ENCODE peak calls at places on chromosome 5, in nine cellular contexts. One of them, this sample, is unnamed.

GRCh38 chr5:156367602-156368001 is 40.6 kb downstream of the SGCD start:
- DNase-seq in GM23338: peak; percentile 17
- DNase-seq in GM23248: peak; percentile 99
- DNase-seq in suprapubic skin: no peak
- DNase-seq in IMR-90: peak; percentile 97
- DNase-seq in HCT116: no peak
- DNase-seq in CD8-positive, alpha-beta memory T cell: no peak
- DNase-seq in colonic mucosa: no peak
- DNase-seq in left ventricle myocardium inferior: no peak
- DNase-seq in this sample: no peak

GRCh38 chr5:12016149-12016740 is 112.0 kb upstream of the CTNND2 start:
- DNase-seq in GM23338: peak; percentile 27
- DNase-seq in GM23248: no peak
- DNase-seq in suprapubic skin: no peak
- DNase-seq in IMR-90: no peak
- DNase-seq in HCT116: no peak
- DNase-seq in CD8-positive, alpha-beta memory T cell: no peak
- DNase-seq in colonic mucosa: no peak
- DNase-seq in left ventricle myocardium inferior: no peak
- DNase-seq in this sample: no peak

GRCh38 chr5:133925866-133926488 is 42.4 kb downstream of the C5orf15 start:
- DNase-seq in GM23338: no peak
- DNase-seq in GM23248: no peak
- DNase-seq in suprapubic skin: no peak
- DNase-seq in IMR-90: peak; percentile 15
- DNase-seq in HCT116: no peak
- DNase-seq in CD8-positive, alpha-beta memory T cell: no peak
- DNase-seq in colonic mucosa: no peak
- DNase-seq in left ventricle myocardium inferior: no peak
- DNase-seq in this sample: no peak

GRCh38 chr5:135376961-135377621 is 21.9 kb downstream of the MACROH2A1 start:
- DNase-seq in GM23338: no peak
- DNase-seq in GM23248: no peak
- DNase-seq in suprapubic skin: no peak
- DNase-seq in IMR-90: no peak
- DNase-seq in HCT116: no peak
- DNase-seq in CD8-positive, alpha-beta memory T cell: no peak
- DNase-seq in colonic mucosa: no peak
- DNase-seq in left ventricle myocardium inferior: no peak
- DNase-seq in this sample: no peak

GRCh38 chr5:39020465-39020864 is 53.7 kb downstream of the RICTOR start:
- DNase-seq in GM23338: no peak
- DNase-seq in GM23248: no peak
- DNase-seq in suprapubic skin: no peak
- DNase-seq in IMR-90: no peak
- DNase-seq in HCT116: no peak
- DNase-seq in CD8-positive, alpha-beta memory T cell: no peak
- DNase-seq in colonic mucosa: no peak
- DNase-seq in left ventricle myocardium inferior: no peak
- DNase-seq in this sample: no peak

GRCh38 chr5:135034186-135034962 is at the start of gene PITX1:
- DNase-seq in GM23338: peak; percentile 71
- DNase-seq in GM23248: peak; percentile 44
- DNase-seq in suprapubic skin: no peak
- DNase-seq in IMR-90: peak; percentile 69
- DNase-seq in HCT116: peak; percentile 33
- DNase-seq in CD8-positive, alpha-beta memory T cell: no peak
- DNase-seq in colonic mucosa: peak; percentile 72
- DNase-seq in left ventricle myocardium inferior: no peak
- DNase-seq in this sample: peak; percentile 77

GRCh38 chr5:485943-486491 is 38.2 kb downstream of the SLC9A3 start:
- DNase-seq in GM23338: no peak
- DNase-seq in GM23248: peak; percentile 28
- DNase-seq in suprapubic skin: no peak
- DNase-seq in IMR-90: no peak
- DNase-seq in HCT116: no peak
- DNase-seq in CD8-positive, alpha-beta memory T cell: no peak
- DNase-seq in colonic mucosa: no peak
- DNase-seq in left ventricle myocardium inferior: no peak
- DNase-seq in this sample: no peak

GRCh38 chr5:179788193-179788854 is 5.5 kb upstream of the LTC4S start:
- DNase-seq in GM23338: no peak
- DNase-seq in GM23248: no peak
- DNase-seq in suprapubic skin: no peak
- DNase-seq in IMR-90: no peak
- DNase-seq in HCT116: no peak
- DNase-seq in CD8-positive, alpha-beta memory T cell: no peak
- DNase-seq in colonic mucosa: no peak
- DNase-seq in left ventricle myocardium inferior: no peak
- DNase-seq in this sample: no peak

GRCh38 chr5:75510836-75511434 is 494 bp downstream of the CERT1 start:
- DNase-seq in GM23338: peak; percentile 75
- DNase-seq in GM23248: peak; percentile 66
- DNase-seq in suprapubic skin: peak; percentile 84
- DNase-seq in IMR-90: peak; percentile 15
- DNase-seq in HCT116: no peak
- DNase-seq in CD8-positive, alpha-beta memory T cell: peak; percentile 70
- DNase-seq in colonic mucosa: peak; percentile 63
- DNase-seq in left ventricle myocardium inferior: peak; percentile 50
- DNase-seq in this sample: peak; percentile 69

GRCh38 chr5:136031713-136032112 is 2.9 kb downstream of the TGFBI start:
- DNase-seq in GM23338: no peak
- DNase-seq in GM23248: peak; percentile 77
- DNase-seq in suprapubic skin: no peak
- DNase-seq in IMR-90: no peak
- DNase-seq in HCT116: no peak
- DNase-seq in CD8-positive, alpha-beta memory T cell: no peak
- DNase-seq in colonic mucosa: no peak
- DNase-seq in left ventricle myocardium inferior: no peak
- DNase-seq in this sample: no peak

GRCh38 chr5:167894631-167895472 is 396.6 kb upstream of the WWC1 start:
- DNase-seq in GM23338: no peak
- DNase-seq in GM23248: no peak
- DNase-seq in suprapubic skin: no peak
- DNase-seq in IMR-90: no peak
- DNase-seq in HCT116: no peak
- DNase-seq in CD8-positive, alpha-beta memory T cell: no peak
- DNase-seq in colonic mucosa: no peak
- DNase-seq in left ventricle myocardium inferior: no peak
- DNase-seq in this sample: no peak

GRCh38 chr5:145637396-145637795 is 197.7 kb downstream of the PRELID2 start:
- DNase-seq in GM23338: no peak
- DNase-seq in GM23248: peak; percentile 19
- DNase-seq in suprapubic skin: no peak
- DNase-seq in IMR-90: peak; percentile 45
- DNase-seq in HCT116: no peak
- DNase-seq in CD8-positive, alpha-beta memory T cell: no peak
- DNase-seq in colonic mucosa: no peak
- DNase-seq in left ventricle myocardium inferior: no peak
- DNase-seq in this sample: no peak

GRCh38 chr5:143349127-143349526 is 54.4 kb downstream of the NR3C1 start:
- DNase-seq in GM23338: no peak
- DNase-seq in GM23248: peak; percentile 33
- DNase-seq in suprapubic skin: no peak
- DNase-seq in IMR-90: peak; percentile 37
- DNase-seq in HCT116: no peak
- DNase-seq in CD8-positive, alpha-beta memory T cell: no peak
- DNase-seq in colonic mucosa: no peak
- DNase-seq in left ventricle myocardium inferior: no peak
- DNase-seq in this sample: no peak
- H3K4me1 ChIP-seq in GM23338: no peaks in the 10 kb centered on the region
- H3K4me1 ChIP-seq in GM23248: peaks cover 88% of the 10 kb centered on the region
- H3K4me1 ChIP-seq in suprapubic skin: peaks cover 64% of the 10 kb centered on the region
- H3K4me1 ChIP-seq in IMR-90: peaks cover 18% of the 10 kb centered on the region
- H3K4me1 ChIP-seq in HCT116: peaks cover 31% of the 10 kb centered on the region
- H3K4me1 ChIP-seq in CD8-positive, alpha-beta memory T cell: peaks cover 60% of the 10 kb centered on the region
- H3K4me1 ChIP-seq in colonic mucosa: no peaks in the 10 kb centered on the region
- H3K4me1 ChIP-seq in left ventricle myocardium inferior: peaks cover 99% of the 10 kb centered on the region
- H3K4me1 ChIP-seq in this sample: peaks cover 19% of the 10 kb centered on the region

DNA sequence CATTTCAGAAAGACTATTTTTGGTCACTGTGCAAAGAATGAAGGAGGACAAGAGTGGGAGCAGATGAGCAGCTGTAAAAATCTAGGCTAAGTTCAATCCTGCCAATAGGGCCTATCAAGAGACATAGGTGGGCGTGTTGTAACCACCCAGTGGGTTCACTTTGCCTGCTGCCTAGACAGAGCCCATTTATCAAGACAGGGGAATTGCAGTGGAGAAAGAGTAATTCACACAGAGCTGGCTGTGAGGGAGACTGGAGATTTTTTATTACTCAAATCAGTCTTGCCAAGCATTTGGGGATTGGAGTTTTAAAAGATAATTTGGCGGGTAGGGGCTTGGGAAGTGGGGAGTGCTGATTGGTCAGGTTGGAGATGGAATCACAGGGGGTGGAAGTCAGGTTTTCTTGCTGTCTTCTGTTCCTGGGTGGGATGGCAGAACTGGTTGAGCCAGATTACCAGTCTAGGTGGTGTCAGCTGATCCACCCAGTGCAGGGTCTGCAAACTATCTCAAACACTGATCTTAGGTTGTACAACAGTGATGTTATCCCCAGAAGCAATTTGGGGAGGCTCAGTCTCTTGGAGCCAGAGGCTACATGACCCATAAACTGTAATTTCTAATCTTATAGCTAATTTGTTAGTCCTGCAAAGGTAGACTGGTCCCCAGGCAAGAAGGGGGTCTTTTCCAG is 5.1 kb upstream of the ZNF366 start:
- DNase-seq in GM23338: no peak
- DNase-seq in GM23248: no peak
- DNase-seq in suprapubic skin: no peak
- DNase-seq in IMR-90: no peak
- DNase-seq in HCT116: no peak
- DNase-seq in CD8-positive, alpha-beta memory T cell: no peak
- DNase-seq in colonic mucosa: no peak
- DNase-seq in left ventricle myocardium inferior: no peak
- DNase-seq in this sample: no peak
- H3K4me1 ChIP-seq in GM23338: peaks cover 18% of the 10 kb centered on the region
- H3K4me1 ChIP-seq in GM23248: peaks cover 34% of the 10 kb centered on the region
- H3K4me1 ChIP-seq in suprapubic skin: peaks cover 28% of the 10 kb centered on the region
- H3K4me1 ChIP-seq in IMR-90: peaks cover 12% of the 10 kb centered on the region
- H3K4me1 ChIP-seq in HCT116: no peaks in the 10 kb centered on the region
- H3K4me1 ChIP-seq in CD8-positive, alpha-beta memory T cell: no peaks in the 10 kb centered on the region
- H3K4me1 ChIP-seq in colonic mucosa: no peaks in the 10 kb centered on the region
- H3K4me1 ChIP-seq in left ventricle myocardium inferior: peaks cover 39% of the 10 kb centered on the region
- H3K4me1 ChIP-seq in this sample: no peaks in the 10 kb centered on the region

DNA sequence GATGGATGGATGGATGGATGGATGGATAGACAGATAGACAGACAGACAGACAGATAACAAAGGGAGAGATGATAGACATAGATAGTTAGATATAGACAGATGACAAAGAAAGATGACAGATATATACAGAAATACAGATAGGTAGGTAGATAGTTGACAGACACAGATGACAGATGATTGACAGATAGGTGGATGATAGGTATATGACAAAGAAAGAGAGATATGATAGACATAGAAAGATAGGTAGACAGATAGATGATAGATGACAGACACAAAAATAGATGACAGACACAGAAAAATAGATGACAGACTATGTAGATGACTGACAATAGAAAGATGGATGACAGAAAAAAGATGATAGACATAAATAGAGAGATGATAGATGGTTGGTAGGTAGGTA is 200.0 kb upstream of the TAS2R1 start:
- DNase-seq in GM23338: no peak
- DNase-seq in GM23248: no peak
- DNase-seq in suprapubic skin: no peak
- DNase-seq in IMR-90: no peak
- DNase-seq in HCT116: no peak
- DNase-seq in CD8-positive, alpha-beta memory T cell: no peak
- DNase-seq in colonic mucosa: no peak
- DNase-seq in left ventricle myocardium inferior: no peak
- DNase-seq in this sample: no peak
- H3K4me1 ChIP-seq in GM23338: peaks cover 44% of the 10 kb centered on the region
- H3K4me1 ChIP-seq in GM23248: no peaks in the 10 kb centered on the region
- H3K4me1 ChIP-seq in suprapubic skin: no peaks in the 10 kb centered on the region
- H3K4me1 ChIP-seq in IMR-90: no peaks in the 10 kb centered on the region
- H3K4me1 ChIP-seq in HCT116: no peaks in the 10 kb centered on the region
- H3K4me1 ChIP-seq in CD8-positive, alpha-beta memory T cell: no peaks in the 10 kb centered on the region
- H3K4me1 ChIP-seq in colonic mucosa: no peaks in the 10 kb centered on the region
- H3K4me1 ChIP-seq in left ventricle myocardium inferior: no peaks in the 10 kb centered on the region
- H3K4me1 ChIP-seq in this sample: no peaks in the 10 kb centered on the region

GRCh38 chr5:139665626-139666025 is 17.5 kb downstream of the CXXC5 start:
- DNase-seq in GM23338: no peak
- DNase-seq in GM23248: no peak
- DNase-seq in suprapubic skin: no peak
- DNase-seq in IMR-90: no peak
- DNase-seq in HCT116: no peak
- DNase-seq in CD8-positive, alpha-beta memory T cell: no peak
- DNase-seq in colonic mucosa: no peak
- DNase-seq in left ventricle myocardium inferior: no peak
- DNase-seq in this sample: no peak

GRCh38 chr5:139668064-139668880 is 20.1 kb downstream of the CXXC5 start:
- DNase-seq in GM23338: peak; percentile 82
- DNase-seq in GM23248: peak; percentile 72
- DNase-seq in suprapubic skin: no peak
- DNase-seq in IMR-90: no peak
- DNase-seq in HCT116: no peak
- DNase-seq in CD8-positive, alpha-beta memory T cell: peak; percentile 73
- DNase-seq in colonic mucosa: no peak
- DNase-seq in left ventricle myocardium inferior: peak; percentile 57
- DNase-seq in this sample: peak; percentile 53

GRCh38 chr5:139666551-139666950 is 18.4 kb downstream of the CXXC5 start:
- DNase-seq in GM23338: no peak
- DNase-seq in GM23248: peak; percentile 43
- DNase-seq in suprapubic skin: no peak
- DNase-seq in IMR-90: no peak
- DNase-seq in HCT116: no peak
- DNase-seq in CD8-positive, alpha-beta memory T cell: no peak
- DNase-seq in colonic mucosa: no peak
- DNase-seq in left ventricle myocardium inferior: no peak
- DNase-seq in this sample: no peak

GRCh38 chr5:139667730-139668063 is 19.5 kb downstream of the CXXC5 start:
- DNase-seq in GM23338: no peak
- DNase-seq in GM23248: peak; percentile 87
- DNase-seq in suprapubic skin: no peak
- DNase-seq in IMR-90: peak; percentile 60
- DNase-seq in HCT116: no peak
- DNase-seq in CD8-positive, alpha-beta memory T cell: no peak
- DNase-seq in colonic mucosa: no peak
- DNase-seq in left ventricle myocardium inferior: no peak
- DNase-seq in this sample: no peak

DNA sequence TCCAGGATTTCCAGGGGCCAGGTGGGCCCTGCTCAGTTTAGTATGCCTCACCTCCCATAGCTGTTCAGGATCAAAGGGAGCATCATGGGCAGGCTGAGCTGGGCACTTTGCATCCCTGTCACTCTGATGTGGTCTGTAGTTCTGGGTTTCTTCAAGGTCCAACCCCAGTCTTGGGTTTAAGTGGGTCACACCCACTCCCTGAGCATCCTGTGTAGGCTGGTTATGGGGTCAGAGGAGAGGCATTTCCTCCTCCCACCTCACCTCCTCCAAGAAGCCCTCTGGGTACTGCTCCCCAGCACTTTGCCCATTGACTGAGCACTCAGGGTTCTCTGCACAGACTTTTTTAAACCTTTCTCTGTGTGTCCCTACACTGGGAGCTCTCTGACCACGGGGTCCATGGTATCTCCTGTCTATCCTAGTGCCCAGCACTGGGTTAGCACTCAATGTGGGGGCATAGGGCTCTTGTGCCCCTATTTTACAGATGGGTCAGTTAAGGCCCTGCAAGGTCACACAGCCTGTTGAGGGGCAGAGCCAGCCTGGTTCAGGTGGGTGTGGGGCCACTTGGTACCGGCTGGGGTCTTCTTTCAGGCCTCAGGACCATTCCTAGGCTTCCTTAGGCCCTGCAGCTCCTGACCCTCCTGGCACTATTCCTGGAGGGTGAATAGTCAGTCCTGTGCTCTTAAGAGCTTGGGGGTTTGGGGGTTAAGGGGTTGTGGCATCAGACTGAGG is 19.0 kb downstream of the CXXC5 start:
- DNase-seq in GM23338: no peak
- DNase-seq in GM23248: peak; percentile 58
- DNase-seq in suprapubic skin: no peak
- DNase-seq in IMR-90: no peak
- DNase-seq in HCT116: no peak
- DNase-seq in CD8-positive, alpha-beta memory T cell: no peak
- DNase-seq in colonic mucosa: no peak
- DNase-seq in left ventricle myocardium inferior: no peak
- DNase-seq in this sample: no peak
- H3K4me1 ChIP-seq in GM23338: peaks cover 43% of the 10 kb centered on the region
- H3K4me1 ChIP-seq in GM23248: peaks cover 27% of the 10 kb centered on the region
- H3K4me1 ChIP-seq in suprapubic skin: peaks cover 88% of the 10 kb centered on the region
- H3K4me1 ChIP-seq in IMR-90: peaks cover 24% of the 10 kb centered on the region
- H3K4me1 ChIP-seq in HCT116: peaks cover 65% of the 10 kb centered on the region
- H3K4me1 ChIP-seq in CD8-positive, alpha-beta memory T cell: peaks cover 52% of the 10 kb centered on the region
- H3K4me1 ChIP-seq in colonic mucosa: peaks cover 4% of the 10 kb centered on the region
- H3K4me1 ChIP-seq in left ventricle myocardium inferior: peaks cover 96% of the 10 kb centered on the region
- H3K4me1 ChIP-seq in this sample: peaks cover 5% of the 10 kb centered on the region